ENCODE peak calls at places on chromosomes 13 and 19, in six cellular contexts. X is fibroblast of mammary gland, K is left ventricle myocardium inferior, R is AG04450, C is choroid plexus epithelial cell, V is cardiac muscle cell. S is an unnamed sample.
A peak's percentile ranks its signal among the peaks of the same experiment; 100 is the strongest.

GRCh38 chr13:80533175-80533574 is 192.2 kb upstream of the SPRY2 start:
- DNase-seq in X (no peak), K (no peak), R (no peak), C (no peak), V (no peak), S (no peak)

GRCh38 chr13:37413161-37413560 is 185.4 kb downstream of the POSTN start:
- DNase-seq in X (no peak), K (no peak), R (no peak), C (no peak), V (no peak), S (no peak)

GRCh38 chr13:37194428-37194861 is 89.0 kb upstream of the CSNK1A1L start:
- DNase-seq in X (peak; percentile 85), K (no peak), R (peak; percentile 6), C (peak; percentile 61), V (peak; percentile 35), S (peak; percentile 84)

GRCh38 chr13:75326173-75327131 is 155.5 kb downstream of the TBC1D4 start:
- DNase-seq in X (peak; percentile 44), K (no peak), R (no peak), C (peak; percentile 67), V (peak; percentile 76), S (peak; percentile 89)

GRCh38 chr13:66995366-66995663 is 234.8 kb downstream of the PCDH9 start:
- DNase-seq in X (no peak), K (no peak), R (no peak), C (no peak), V (no peak), S (no peak)

GRCh38 chr13:98839826-98840769 is 87.6 kb upstream of the SLC15A1 start:
- DNase-seq in X (peak; percentile 58), K (peak; percentile 60), R (no peak), C (peak; percentile 74), V (peak; percentile 70), S (peak; percentile 62)

GRCh38 chr13:53112522-53112921 is 83.9 kb downstream of the OLFM4 start:
- DNase-seq in X (no peak), K (no peak), R (no peak), C (no peak), V (no peak), S (no peak)

GRCh38 chr19:2702170-2703076 is at the start of gene GNG7:
- DNase-seq in X (peak; percentile 70), K (peak; percentile 94), R (no peak), C (peak; percentile 73), V (peak; percentile 92), S (peak; percentile 81)

GRCh38 chr19:33290956-33291622 is 11.2 kb downstream of the CEBPA start:
- DNase-seq in X (peak; percentile 18), K (no peak), R (no peak), C (no peak), V (no peak), S (no peak)

GRCh38 chr19:34590228-34590627 is 86.7 kb downstream of the SCGB2B2 start:
- DNase-seq in X (no peak), K (no peak), R (no peak), C (no peak), V (no peak), S (no peak)

GRCh38 chr13:60372141-60372540 is 24.9 kb upstream of the TDRD3 start:
- DNase-seq in X (no peak), K (no peak), R (no peak), C (no peak), V (no peak), S (no peak)

GRCh38 chr13:112341446-112341845 is 34.7 kb upstream of the SPACA7 start:
- DNase-seq in X (no peak), K (no peak), R (no peak), C (no peak), V (no peak), S (no peak)

GRCh38 chr19:8446055-8446709 is 1.4 kb downstream of the HNRNPM start:
- DNase-seq in X (no peak), K (no peak), R (no peak), C (peak; percentile 22), V (no peak), S (no peak)

GRCh38 chr19:45250832-45251451 is at the start of gene MARK4:
- DNase-seq in X (peak; percentile 26), K (peak; percentile 52), R (no peak), C (peak; percentile 46), V (peak; percentile 69), S (peak; percentile 49)

GRCh38 chr19:57282011-57282636 is 1.8 kb downstream of the ZNF460 start:
- DNase-seq in X (no peak), K (no peak), R (no peak), C (no peak), V (no peak), S (no peak)

GRCh38 chr13:68666774-68667397 is 1436.8 kb upstream of the PCDH9 start:
- DNase-seq in X (no peak), K (no peak), R (no peak), C (no peak), V (no peak), S (no peak)

GRCh38 chr13:75316427-75316826 is 165.5 kb downstream of the TBC1D4 start:
- DNase-seq in X (peak; percentile 30), K (no peak), R (no peak), C (peak; percentile 50), V (peak; percentile 44), S (peak; percentile 54)

GRCh38 chr13:42820450-42820849 is 39.1 kb downstream of the FAM216B start:
- DNase-seq in X (peak; percentile 47), K (no peak), R (no peak), C (no peak), V (peak; percentile 57), S (peak; percentile 63)

GRCh38 chr19:33241530-33242101 is 16.0 kb upstream of the SLC7A10 start:
- DNase-seq in X (peak; percentile 39), K (no peak), R (no peak), C (peak; percentile 9), V (no peak), S (no peak)

GRCh38 chr13:65907656-65908441 is 1322.3 kb downstream of the PCDH9 start:
- DNase-seq in X (no peak), K (no peak), R (no peak), C (no peak), V (no peak), S (no peak)

GRCh38 chr13:21475115-21475514 is 16.0 kb upstream of the ZDHHC20 start:
- DNase-seq in X (no peak), K (no peak), R (no peak), C (no peak), V (no peak), S (no peak)

GRCh38 chr19:16901491-16902175 is 12.8 kb downstream of the F2RL3 start:
- DNase-seq in X (no peak), K (no peak), R (no peak), C (no peak), V (no peak), S (no peak)

GRCh38 chr13:113915012-113915763 is 51.3 kb upstream of the GAS6 start:
- DNase-seq in X (no peak), K (no peak), R (no peak), C (no peak), V (no peak), S (no peak)

GRCh38 chr13:26538363-26539317 is 18.8 kb upstream of the WASF3 start:
- DNase-seq in X (peak; percentile 45), K (no peak), R (no peak), C (peak; percentile 15), V (peak; percentile 27), S (peak; percentile 27)

GRCh38 chr19:48252625-48253024 is 3.1 kb downstream of the CARD8 start:
- DNase-seq in X (no peak), K (no peak), R (no peak), C (no peak), V (no peak), S (no peak)

GRCh38 chr19:48253999-48254398 is 1.7 kb downstream of the CARD8 start:
- DNase-seq in X (no peak), K (no peak), R (no peak), C (no peak), V (no peak), S (no peak)

GRCh38 chr19:48258350-48258749 is 2.6 kb upstream of the CARD8 start:
- DNase-seq in X (no peak), K (no peak), R (no peak), C (no peak), V (no peak), S (peak; percentile 34)

GRCh38 chr19:48255376-48256303 is at the start of gene CARD8:
- DNase-seq in X (peak; percentile 90), K (peak; percentile 80), R (peak; percentile 65), C (peak; percentile 91), V (peak; percentile 92), S (peak; percentile 92)

GRCh38 chr19:48254529-48254970 is 1.2 kb downstream of the CARD8 start:
- DNase-seq in X (no peak), K (no peak), R (no peak), C (no peak), V (no peak), S (no peak)
- H3K4me3 ChIP-seq in X (peak overlapping the region; percentile 81), K (peak overlapping the region; percentile 74), R (no peak overlapping the region), C (no peak overlapping the region), V (peak overlapping the region; percentile 48), S (peak overlapping the region; percentile 68)

GRCh38 chr19:49677232-49677881 is at the start of gene PRMT1:
- DNase-seq in X (no peak), K (no peak), R (no peak), C (peak; percentile 36), V (no peak), S (peak; percentile 21)
- TF ChIP-seq CTCF in X (no peak), K (no peak), R (no peak), C (no peak), V (no peak), S (no peak)

DNA sequence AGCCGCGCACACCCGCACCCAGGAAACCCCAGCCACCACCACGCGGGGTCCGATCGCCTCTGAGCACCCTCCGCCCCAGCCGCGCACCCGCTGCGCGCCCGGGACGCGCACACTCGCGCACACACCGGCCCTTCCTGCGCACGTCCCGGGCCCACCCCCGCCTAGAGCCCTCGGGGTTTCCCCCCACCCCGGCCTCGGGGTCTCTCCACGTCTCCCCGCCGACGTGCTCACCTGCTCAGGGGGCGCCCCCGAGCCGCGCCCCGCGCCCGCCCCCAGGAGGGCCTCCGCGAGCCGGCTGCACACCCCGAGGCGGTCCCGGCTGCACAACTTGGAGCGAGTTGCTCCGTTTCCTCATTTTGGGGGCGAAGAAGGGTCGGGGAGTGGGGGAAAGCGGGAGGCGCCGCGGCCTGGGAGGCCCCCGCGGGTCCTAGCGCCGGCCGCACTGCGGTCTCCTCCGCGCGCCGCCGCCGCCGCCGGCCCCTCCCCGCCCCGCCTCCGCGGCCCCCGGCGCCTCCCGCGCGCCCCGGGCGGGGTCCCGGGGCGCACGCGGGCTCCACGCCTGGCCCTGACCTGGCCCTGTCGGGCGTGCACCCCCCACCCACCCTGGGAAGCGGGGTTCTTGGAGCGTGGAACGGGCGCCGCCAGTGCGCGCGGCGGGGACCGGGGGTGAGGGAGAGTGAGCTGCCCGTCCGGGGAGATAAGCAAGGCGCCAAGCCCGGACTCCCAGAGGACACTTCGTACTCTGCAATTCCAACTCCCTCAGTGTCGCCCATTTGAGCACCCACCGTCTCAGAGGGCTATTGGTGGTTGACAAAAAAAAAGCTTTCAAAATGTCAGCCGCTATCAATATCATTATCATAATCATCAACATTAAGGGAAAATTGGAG is at the start of gene MATK:
- DNase-seq in X (no peak), K (no peak), R (no peak), C (no peak), V (no peak), S (no peak)
- H3K4me3 ChIP-seq in X (no peak within 1 kb of the TSS), K (peak within 1 kb of the TSS; percentile 55), R (no peak within 1 kb of the TSS), C (no peak within 1 kb of the TSS), V (peak within 1 kb of the TSS; percentile 89), S (no peak within 1 kb of the TSS)

DNA sequence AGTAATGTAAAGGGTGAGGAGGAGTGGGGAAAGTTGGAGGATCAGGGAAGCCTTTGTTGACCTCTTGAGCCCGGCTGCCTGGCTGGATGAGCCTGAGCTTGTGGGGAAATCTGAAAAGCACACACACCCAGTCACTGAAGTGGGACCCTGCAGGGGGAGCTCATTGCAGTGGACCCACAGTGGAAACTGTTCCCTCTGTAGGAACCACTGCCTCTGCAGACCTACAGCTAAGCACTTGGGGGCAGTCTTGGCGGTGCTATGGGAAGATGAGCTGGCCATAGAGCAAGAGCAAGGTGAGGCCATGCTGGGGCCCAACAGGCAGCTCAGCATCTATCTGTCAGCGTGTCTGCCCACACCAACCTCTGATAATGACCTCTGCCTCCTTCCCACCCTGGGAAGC is 294.8 kb downstream of the TSHZ3 start:
- DNase-seq in X (peak; percentile 72), K (peak; percentile 28), R (peak; percentile 56), C (peak; percentile 92), V (peak; percentile 78), S (peak; percentile 75)
- TF ChIP-seq CTCF in X (peak; percentile 74), K (peak; percentile 59), R (peak; percentile 88), C (peak; percentile 96), V (peak; percentile 76), S (peak; percentile 78)